ENCODE peak calls at places on chromosomes 11 and 22, in five cellular contexts. E, Y, V, G and B are unnamed samples.
A peak's percentile ranks its signal among the peaks of the same experiment; 100 is the strongest.

GRCh38 chr11:81756864-81757595 is 976.6 kb downstream of the FAM181B start:
- DNase-seq in Y (no peak), V (no peak), G (no peak), E (no peak), B (no peak)

GRCh38 chr11:133955091-133955846 is 1.5 kb downstream of the IGSF9B start:
- DNase-seq in Y (no peak), G (peak; percentile 70), E (no peak), V (peak; percentile 14), B (no peak)

GRCh38 chr11:116895053-116895757 is 57.8 kb upstream of the APOA1 start:
- DNase-seq in V (peak; percentile 57), G (no peak), Y (no peak), E (peak; percentile 67), B (peak; percentile 47)

GRCh38 chr11:77724639-77725038 is 87.0 kb upstream of the CLNS1A start:
- DNase-seq in V (no peak), G (no peak), E (no peak), Y (no peak), B (no peak)

GRCh38 chr11:61028135-61028729 is 56.8 kb downstream of the CD6 start:
- DNase-seq in V (peak; percentile 59), G (no peak), E (no peak), Y (no peak), B (peak; percentile 58)

GRCh38 chr11:66743271-66743968 is 14.4 kb upstream of the SPTBN2 start:
- DNase-seq in Y (peak; percentile 21), G (no peak), E (no peak), V (no peak), B (no peak)

GRCh38 chr11:105609832-105610781 is at the start of gene GRIA4:
- DNase-seq in Y (peak; percentile 2), G (no peak), V (no peak), E (peak; percentile 63), B (no peak)

GRCh38 chr11:115678942-115679341 is 174.7 kb upstream of the CADM1 start:
- DNase-seq in Y (no peak), G (no peak), V (no peak), E (peak; percentile 71), B (no peak)

GRCh38 chr11:119091966-119092879 is 7.5 kb downstream of the HMBS start:
- DNase-seq in G (no peak), E (no peak), V (no peak), Y (no peak), B (no peak)

GRCh38 chr11:3894128-3894731 is 38.8 kb downstream of the STIM1 start:
- DNase-seq in V (peak; percentile 91), E (no peak), G (no peak), Y (no peak), B (peak; percentile 91)

GRCh38 chr11:14184548-14184947 is 174.4 kb downstream of the RRAS2 start:
- DNase-seq in G (no peak), E (no peak), Y (no peak), V (no peak), B (no peak)

GRCh38 chr11:3130269-3131071 is 34.6 kb downstream of the OSBPL5 start:
- DNase-seq in G (no peak), E (peak; percentile 15), Y (peak; percentile 84), V (no peak), B (no peak)

GRCh38 chr22:21651521-21652009 is 9.5 kb downstream of the SDF2L1 start:
- DNase-seq in Y (no peak), E (no peak), V (no peak), G (no peak), B (no peak)

GRCh38 chr11:61091373-61092279 is 10.7 kb upstream of the CD5 start:
- DNase-seq in V (no peak), E (no peak), G (no peak), Y (no peak), B (peak; percentile 59)

GRCh38 chr11:78354741-78355705 is 62.6 kb downstream of the GAB2 start:
- DNase-seq in E (no peak), G (no peak), Y (no peak), V (no peak), B (no peak)

GRCh38 chr22:35834080-35834479 is 116.4 kb downstream of the APOL5 start:
- DNase-seq in E (no peak), G (no peak), V (no peak), Y (no peak), B (no peak)

GRCh38 chr11:11170352-11171084 is 182.5 kb downstream of the CSNK2A3 start:
- DNase-seq in E (no peak), V (no peak), Y (no peak), G (no peak), B (no peak)

GRCh38 chr22:17540481-17540880 is 22.8 kb upstream of the SLC25A18 start:
- DNase-seq in V (no peak), G (no peak), Y (no peak), E (peak; percentile 69), B (no peak)
- TF ChIP-seq CTCF in V (no peak), G (no peak), Y (no peak), E (peak; percentile 60), B (no peak)

DNA sequence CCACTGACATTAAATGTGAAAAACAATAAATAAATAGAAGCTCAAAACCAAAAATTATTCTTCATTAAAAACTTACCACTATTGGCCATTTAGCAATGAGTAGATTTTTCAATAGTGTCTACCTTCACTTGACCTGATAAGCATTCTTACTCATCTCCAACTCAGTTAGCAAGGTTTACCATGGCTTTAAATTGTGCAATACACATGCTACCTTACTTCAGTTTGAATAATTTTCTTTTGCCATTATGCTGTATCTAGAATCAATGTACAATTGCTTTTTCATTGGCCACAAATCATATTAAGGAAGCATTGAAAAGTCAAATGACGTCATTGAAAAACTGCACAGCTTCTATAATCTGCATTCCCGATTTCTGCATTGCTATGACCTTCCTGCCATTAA is 64.9 kb downstream of the SVIP start:
- DNase-seq in Y (no peak), G (no peak), V (no peak), E (no peak), B (no peak)
- TF ChIP-seq CTCF in Y (no peak), G (no peak), V (no peak), E (no peak), B (no peak)

GRCh38 chr11:104151404-104152204 is 12.3 kb downstream of the PDGFD start:
- DNase-seq in G (no peak), V (no peak), Y (no peak), E (no peak), B (no peak)
- TF ChIP-seq CTCF in G (peak; percentile 10), V (peak; percentile 30), Y (no peak), E (no peak), B (peak; percentile 40)

DNA sequence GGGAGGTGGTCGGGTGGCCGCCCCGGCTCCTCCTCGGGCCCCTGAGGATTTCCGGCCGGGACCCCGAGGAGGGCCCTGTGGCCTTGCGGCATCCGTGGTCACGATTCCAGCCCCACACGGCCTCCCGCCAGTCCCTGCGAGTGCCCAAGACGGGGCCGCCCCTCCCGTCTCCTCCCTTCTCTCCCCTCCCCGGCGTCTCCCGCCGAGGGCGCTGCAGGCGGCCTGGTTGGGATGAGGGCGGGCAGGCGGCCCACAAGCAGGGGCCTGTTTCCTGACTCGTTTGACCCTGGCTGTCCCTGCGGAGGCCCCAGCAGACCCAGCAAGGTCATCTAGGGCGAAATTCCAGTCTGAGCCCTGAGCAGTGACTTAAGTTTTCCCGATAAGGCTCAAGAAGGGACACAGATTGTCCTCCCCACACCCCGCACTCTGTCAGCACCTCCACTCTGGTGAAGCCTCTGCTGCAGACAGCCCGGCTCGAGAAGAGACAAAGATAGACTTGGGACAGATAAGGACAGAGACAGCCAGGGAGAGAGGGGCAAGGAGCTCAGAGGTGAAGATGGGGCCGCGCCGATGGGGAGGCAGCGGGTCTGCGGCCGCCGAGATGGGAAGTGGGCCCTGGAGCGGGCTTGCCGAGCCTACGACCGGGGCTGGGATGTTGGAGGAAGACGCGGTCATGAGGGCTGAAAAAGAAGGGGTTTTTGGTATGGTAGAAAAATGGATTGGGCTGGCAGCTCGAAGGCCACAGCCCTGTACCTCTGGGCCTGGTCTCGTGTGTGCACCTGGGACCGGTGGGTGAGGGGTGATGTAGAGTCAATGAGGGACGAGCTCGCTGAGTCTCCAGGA is 95.0 kb downstream of the SWAP70 start:
- DNase-seq in V (peak; percentile 68), G (peak; percentile 23), Y (peak; percentile 67), E (no peak), B (peak; percentile 73)
- TF ChIP-seq CTCF in V (no peak), G (no peak), Y (no peak), E (no peak), B (peak; percentile 48)